ENCODE peak calls at places on chromosomes 1 and 21, in five cellular contexts. T is prostate gland, Z is breast epithelium, L is GM23338, E is transverse colon. D is an unnamed sample.

GRCh38 chr1:35287807-35288640 is 19.5 kb downstream of the ZMYM4 start:
- DNase-seq in T (no peak), Z (no peak), L (no peak), E (no peak), D (no peak)

GRCh38 chr1:225044258-225044657 is 114.8 kb downstream of the DNAH14 start:
- DNase-seq in T (no peak), Z (no peak), L (no peak), E (no peak), D (no peak)

GRCh38 chr1:219266524-219266923 is 92.8 kb downstream of the LYPLAL1 start:
- DNase-seq in T (no peak), Z (no peak), L (no peak), E (no peak), D (no peak)

GRCh38 chr21:28521932-28522826 is 470.5 kb downstream of the LTN1 start:
- DNase-seq in T (no peak), Z (no peak), L (peak), E (no peak), D (no peak)

GRCh38 chr1:184062640-184063280 is 11.2 kb downstream of the TSEN15 start:
- DNase-seq in T (no peak), Z (no peak), L (peak), E (no peak), D (no peak)

GRCh38 chr1:110150330-110151174 is at the start of gene SLC6A17:
- DNase-seq in T (no peak), Z (no peak), L (peak), E (no peak), D (no peak)

GRCh38 chr21:33848252-33848953 is 67.2 kb downstream of the ATP5PO start:
- DNase-seq in T (no peak), Z (no peak), L (no peak), E (peak), D (no peak)

GRCh38 chr1:21647431-21648373 is 21.5 kb downstream of the RAP1GAP start:
- DNase-seq in T (no peak), Z (no peak), L (peak), E (peak), D (peak)

GRCh38 chr1:23057301-23057700 is 38.0 kb downstream of the KDM1A start:
- DNase-seq in T (no peak), Z (no peak), L (no peak), E (no peak), D (no peak)

GRCh38 chr1:165253818-165254254 is 102.7 kb downstream of the LMX1A start:
- DNase-seq in T (no peak), Z (no peak), L (no peak), E (no peak), D (no peak)

GRCh38 chr1:187476671-187477070 is 647.9 kb downstream of the PLA2G4A start:
- DNase-seq in T (no peak), Z (no peak), L (peak), E (no peak), D (no peak)

DNA sequence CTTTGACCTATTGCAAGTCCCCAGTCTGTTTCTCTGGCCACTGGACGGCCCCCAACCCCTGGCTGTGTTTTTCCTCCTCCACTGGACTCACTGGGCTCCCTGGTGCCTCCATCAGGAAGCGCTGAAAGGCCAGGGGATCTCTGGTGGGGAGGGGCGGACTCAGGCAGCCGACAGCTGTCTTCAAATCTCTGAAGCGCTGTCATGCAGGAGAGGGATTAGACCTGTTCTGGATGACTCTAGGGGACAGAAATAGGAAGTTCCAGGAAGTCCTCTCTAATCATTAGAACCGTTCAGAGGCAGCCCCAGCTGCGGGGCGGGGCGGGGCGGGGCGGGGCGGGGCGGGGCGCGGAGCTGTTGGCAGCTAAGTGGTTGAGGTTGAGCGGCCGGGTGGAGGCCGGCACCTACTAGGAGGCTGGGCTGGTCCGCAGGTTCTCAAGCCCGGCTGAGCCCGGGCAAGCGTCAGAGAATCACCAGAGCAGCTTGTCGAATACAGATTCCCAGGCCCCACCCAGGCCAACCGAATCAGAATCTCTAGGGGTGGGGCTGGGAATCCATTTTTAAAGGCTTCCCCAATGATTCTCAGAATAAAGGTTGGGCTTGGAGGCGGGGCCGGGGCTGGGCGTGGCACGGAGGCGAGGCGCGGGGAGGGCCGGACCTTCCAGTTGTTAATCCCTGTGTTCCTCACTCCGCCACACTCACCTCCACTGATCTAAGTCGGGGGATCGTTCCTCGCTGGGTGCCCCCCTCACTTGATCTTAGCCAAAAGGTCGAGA is 11.4 kb upstream of the PHLDA3 start:
- DNase-seq in T (peak), Z (peak), L (peak), E (peak), D (peak)
- TF ChIP-seq POLR2AphosphoS5 in T (peak), Z (peak), L (peak), E (peak), D (no peak)

GRCh38 chr1:48870596-48870995 is 93.9 kb upstream of the BEND5 start:
- DNase-seq in T (no peak), Z (no peak), L (peak), E (no peak), D (no peak)
- TF ChIP-seq CTCF in T (peak), Z (peak), L (peak), E (peak), D (peak)

DNA sequence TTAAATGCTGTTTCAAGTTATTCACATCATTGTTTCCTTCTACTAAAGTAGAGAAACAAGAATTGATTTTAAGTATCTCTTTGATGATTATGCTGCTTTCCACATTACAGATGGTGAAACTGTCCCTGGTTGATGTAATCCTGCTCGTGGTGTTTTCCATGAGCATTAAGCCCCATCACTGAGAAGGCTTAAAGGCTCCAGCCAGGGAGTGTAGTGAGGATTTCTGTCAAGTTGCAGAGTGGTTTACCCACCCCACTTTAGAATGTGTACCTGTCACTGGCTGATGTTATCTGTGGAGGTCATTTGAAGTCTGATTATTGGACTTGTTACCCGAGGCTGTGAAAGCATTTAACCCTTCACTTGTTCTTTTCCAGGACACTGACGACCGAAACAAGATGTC is 12.9 kb downstream of the CERS2 start:
- DNase-seq in T (no peak), Z (no peak), L (no peak), E (no peak), D (no peak)
- H3K27ac ChIP-seq in T (no peak), Z (no peak), L (peak), E (no peak), D (no peak)

GRCh38 chr1:153572569-153573015 is 6.9 kb upstream of the S100A2 start:
- DNase-seq in T (peak), Z (peak), L (peak), E (peak), D (no peak)
- TF ChIP-seq POLR2AphosphoS5 in T (peak), Z (peak), L (no peak), E (peak), D (no peak)

GRCh38 chr1:18823438-18823837 is 36.0 kb downstream of the TAS1R2 start:
- DNase-seq in T (no peak), Z (no peak), L (no peak), E (no peak), D (no peak)

GRCh38 chr1:18830596-18830995 is 28.9 kb downstream of the TAS1R2 start:
- DNase-seq in T (no peak), Z (no peak), L (no peak), E (no peak), D (no peak)

GRCh38 chr1:18831656-18832055 is 27.8 kb downstream of the TAS1R2 start:
- DNase-seq in T (no peak), Z (no peak), L (no peak), E (no peak), D (no peak)

GRCh38 chr1:18829671-18830070 is 29.8 kb downstream of the TAS1R2 start:
- DNase-seq in T (no peak), Z (no peak), L (no peak), E (no peak), D (no peak)

DNA sequence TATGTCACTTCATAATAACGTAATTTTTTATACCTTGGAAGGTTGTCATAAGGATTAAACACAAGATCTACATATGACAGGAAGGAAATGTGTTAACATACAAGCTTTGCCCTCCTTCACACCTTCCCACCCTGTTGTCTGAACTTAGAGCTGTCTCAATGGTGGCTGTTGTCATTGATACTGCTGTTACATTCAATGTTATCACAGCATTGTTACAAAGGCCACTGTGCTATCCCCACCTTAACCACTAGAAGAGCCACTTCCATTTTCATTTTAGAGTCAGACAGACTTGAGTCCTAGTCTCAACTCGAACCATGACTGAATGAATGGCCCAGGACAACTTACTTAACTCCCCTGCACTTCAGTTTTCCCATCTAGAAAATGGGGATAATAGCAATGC is 31.2 kb downstream of the TAS1R2 start:
- DNase-seq in T (no peak), Z (no peak), L (no peak), E (no peak), D (no peak)
- TF ChIP-seq CTCF in T (no peak), Z (no peak), L (no peak), E (no peak), D (no peak)

GRCh38 chr1:182488803-182489202 is 38.9 kb downstream of the RGSL1 start:
- DNase-seq in T (no peak), Z (no peak), L (no peak), E (no peak), D (no peak)

GRCh38 chr1:182484531-182485257 is 34.7 kb downstream of the RGSL1 start:
- DNase-seq in T (no peak), Z (no peak), L (peak), E (no peak), D (peak)

GRCh38 chr1:182484067-182484466 is 34.1 kb downstream of the RGSL1 start:
- DNase-seq in T (no peak), Z (no peak), L (no peak), E (no peak), D (no peak)

DNA sequence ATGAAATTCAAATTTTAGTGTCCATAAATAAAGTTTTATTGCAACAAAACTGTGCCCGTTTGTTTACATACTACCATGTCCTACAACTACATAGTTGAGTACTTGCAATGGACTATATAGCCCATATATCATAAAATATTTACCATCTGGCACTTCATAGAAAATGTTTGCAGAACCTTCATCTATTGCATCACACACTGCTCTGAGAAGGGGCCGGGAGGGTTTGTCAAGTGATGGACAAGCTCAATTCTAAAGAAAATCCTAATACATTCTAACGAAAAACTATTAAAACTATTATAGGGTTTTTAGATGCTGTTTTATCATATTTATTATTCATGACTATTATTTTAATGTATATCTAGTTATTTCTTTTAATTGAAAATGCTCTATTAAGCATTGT is 35.9 kb downstream of the RGSL1 start:
- DNase-seq in T (no peak), Z (no peak), L (no peak), E (no peak), D (peak)
- H3K27ac ChIP-seq in T (no peak), Z (no peak), L (no peak), E (no peak), D (peak)

D was measured in HL-60.